ENCODE peak calls at places on chromosome 22, in five cellular contexts. N is amniotic stem cell, D is NCI-H146, M is 8988T, C is GM20000. L is an unnamed sample.

GRCh38 chr22:38657248-38657909 is 941 bp downstream of the CBY1 start:
- DNase-seq in M (no peak), N (no peak), D (peak), C (peak), L (no peak)

GRCh38 chr22:48082284-48082683 is 1319.8 kb downstream of the TBC1D22A start:
- DNase-seq in M (no peak), D (no peak), N (no peak), C (no peak), L (no peak)

GRCh38 chr22:34804588-34804987 is 261.4 kb upstream of the ISX start:
- DNase-seq in C (no peak), N (no peak), M (no peak), D (peak), L (no peak)

GRCh38 chr22:49068861-49069260 is 758.8 kb downstream of the BRD1 start:
- DNase-seq in D (no peak), N (no peak), C (no peak), M (no peak), L (no peak)

GRCh38 chr22:36282078-36282831 is 29.3 kb downstream of the APOL1 start:
- DNase-seq in N (no peak), C (peak), D (no peak), M (no peak), L (no peak)

GRCh38 chr22:17980013-17980510 is 44.3 kb downstream of the MICAL3 start:
- DNase-seq in C (no peak), N (no peak), D (no peak), M (no peak), L (no peak)

GRCh38 chr22:42270512-42271190 is at the start of gene TCF20:
- DNase-seq in N (peak), M (peak), D (peak), C (peak), L (no peak)

GRCh38 chr22:45314054-45314721 is 4.5 kb downstream of the FAM118A start:
- DNase-seq in M (no peak), C (no peak), D (no peak), N (no peak), L (no peak)

GRCh38 chr22:48624401-48624800 is 1203.3 kb downstream of the BRD1 start:
- DNase-seq in C (no peak), N (no peak), M (no peak), D (no peak), L (no peak)

GRCh38 chr22:42976131-42976530 is 38.8 kb downstream of the PACSIN2 start:
- DNase-seq in C (no peak), N (no peak), M (no peak), D (no peak), L (no peak)